ENCODE peak calls at places on chromosome 18, in five cellular contexts. V is right atrium auricular region, G is H9, Q is spleen, H is lower lobe of right lung. L is an unnamed sample. For H3K4me1, the result is how much of the 10 kb centered on the place peaks cover.

GRCh38 chr18:33355756-33356155 is 84.8 kb downstream of the CCDC178 start:
- DNase-seq in V (no peak), G (no peak), Q (no peak), H (no peak), L (no peak)

GRCh38 chr18:49728542-49728941 is 84.8 kb downstream of the ACAA2 start:
- DNase-seq in V (no peak), G (peak), Q (no peak), H (peak), L (peak)

GRCh38 chr18:75544496-75544895 is 117.0 kb upstream of the SMIM21 start:
- DNase-seq in V (no peak), G (no peak), Q (no peak), H (no peak), L (no peak)

GRCh38 chr18:13387856-13388548 is 169.4 kb downstream of the LDLRAD4 start:
- DNase-seq in V (peak), G (no peak), Q (no peak), H (no peak), L (no peak)

GRCh38 chr18:49613141-49613641 is 51.3 kb downstream of the LIPG start:
- DNase-seq in V (no peak), G (peak), Q (no peak), H (no peak), L (no peak)

GRCh38 chr18:52408800-52409302 is 68.9 kb downstream of the DCC start:
- DNase-seq in V (no peak), G (no peak), Q (no peak), H (no peak), L (no peak)

GRCh38 chr18:2199060-2199459 is 372.2 kb downstream of the METTL4 start:
- DNase-seq in V (no peak), G (no peak), Q (no peak), H (no peak), L (no peak)

GRCh38 chr18:60910534-60910933 is 422.7 kb upstream of the CDH20 start:
- DNase-seq in V (no peak), G (no peak), Q (no peak), H (no peak), L (no peak)

GRCh38 chr18:78506031-78506461 is 473.6 kb upstream of the SALL3 start:
- DNase-seq in V (no peak), G (peak), Q (no peak), H (no peak), L (no peak)

GRCh38 chr18:68060871-68061270 is 544.4 kb upstream of the DSEL start:
- DNase-seq in V (no peak), G (no peak), Q (no peak), H (no peak), L (no peak)

DNA sequence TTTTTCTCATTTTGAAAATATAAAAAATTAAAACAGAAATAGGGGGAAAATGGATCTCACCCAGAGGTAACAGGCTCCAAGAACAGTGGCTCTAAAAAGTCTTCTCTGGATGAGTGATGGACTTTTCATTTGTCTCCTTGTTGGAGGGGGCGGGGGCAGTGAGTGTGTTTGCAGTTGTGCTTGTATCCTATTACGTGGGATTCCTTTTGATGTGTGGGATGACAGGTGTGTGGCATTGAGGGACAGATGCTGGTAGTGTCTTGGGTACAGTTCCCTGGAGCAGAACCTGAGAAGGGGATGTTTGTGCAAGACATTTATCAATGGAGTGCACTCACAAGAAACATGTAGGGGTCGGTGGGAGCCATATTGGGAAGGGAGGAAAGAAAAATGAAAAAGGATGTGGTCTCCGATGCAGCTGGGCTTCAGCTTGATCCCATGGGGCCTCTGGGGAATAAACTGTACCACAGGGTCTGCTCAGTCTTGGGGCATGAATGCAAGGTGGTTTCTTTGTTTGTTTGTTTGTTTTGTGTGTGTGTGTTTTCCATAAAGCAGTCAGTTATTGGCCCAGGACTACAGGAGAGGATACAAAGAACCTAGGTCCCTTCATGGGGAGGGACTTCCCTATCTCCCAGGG is 120.0 kb upstream of the SLC35G4 start:
- DNase-seq in V (no peak), G (no peak), Q (no peak), H (no peak), L (no peak)
- H3K4me1 ChIP-seq in V (under half), G (under half), Q (under half), H (under half), L (under half)

GRCh38 chr18:77054606-77055428 is 77.8 kb downstream of the MBP start:
- DNase-seq in V (peak), G (peak), Q (peak), H (peak), L (peak)
- H3K4me1 ChIP-seq in V (half or more), G (under half), Q (half or more), H (half or more), L (under half)

GRCh38 chr18:51168960-51169662 is 28.4 kb downstream of the MEX3C start:
- DNase-seq in V (no peak), G (no peak), Q (no peak), H (no peak), L (no peak)

GRCh38 chr18:51170689-51171088 is 26.8 kb downstream of the MEX3C start:
- DNase-seq in V (no peak), G (no peak), Q (no peak), H (no peak), L (no peak)

GRCh38 chr18:51165296-51165695 is 32.2 kb downstream of the MEX3C start:
- DNase-seq in V (no peak), G (no peak), Q (no peak), H (no peak), L (no peak)

GRCh38 chr18:51169731-51170130 is 27.8 kb downstream of the MEX3C start:
- DNase-seq in V (no peak), G (no peak), Q (no peak), H (no peak), L (no peak)

DNA sequence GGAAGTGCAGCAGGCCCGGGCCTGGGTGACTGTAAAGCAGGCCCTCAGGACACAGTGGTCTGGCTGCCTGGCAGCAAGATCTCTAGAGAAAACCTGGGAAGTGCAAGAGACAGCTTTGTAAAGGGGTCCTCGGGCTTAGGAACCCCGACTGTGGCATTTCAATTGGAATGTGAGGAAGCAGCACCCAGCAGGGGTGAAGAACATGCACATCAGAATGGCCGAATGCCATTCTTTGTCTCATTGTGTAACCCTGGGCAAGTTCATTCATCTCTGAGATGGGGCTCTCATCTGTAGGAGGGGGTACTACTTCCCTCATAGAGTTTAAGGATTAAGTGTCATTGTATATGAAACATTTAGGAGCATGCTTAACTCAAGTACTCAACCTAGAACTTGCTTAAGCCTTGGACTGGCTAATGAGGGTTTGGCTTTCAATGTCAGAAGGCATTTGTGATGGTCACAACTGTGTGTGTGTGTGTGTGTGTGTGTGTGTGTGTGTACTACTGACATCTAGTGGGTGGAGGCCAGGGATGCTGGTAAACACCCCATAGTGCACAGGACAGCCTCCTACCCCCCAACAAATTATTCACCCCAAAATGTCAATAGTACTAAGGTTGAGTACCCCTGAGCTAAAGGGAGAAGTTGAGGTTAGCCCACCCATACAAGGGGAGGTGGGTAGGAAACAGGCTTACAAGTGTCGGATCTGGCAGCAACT is 29.3 kb downstream of the MEX3C start:
- DNase-seq in V (no peak), G (peak), Q (no peak), H (no peak), L (no peak)
- H3K4me1 ChIP-seq in V (under half), G (under half), Q (under half), H (under half), L (under half)

GRCh38 chr18:3867252-3867651 is 417.3 kb downstream of the TGIF1 start:
- DNase-seq in V (no peak), G (no peak), Q (no peak), H (no peak), L (no peak)
- H3K4me1 ChIP-seq in V (under half), G (under half), Q (under half), H (under half), L (under half)

GRCh38 chr18:59810740-59811520 is 88.9 kb upstream of the PMAIP1 start:
- DNase-seq in V (no peak), G (no peak), Q (no peak), H (no peak), L (no peak)

GRCh38 chr18:59813942-59814341 is 85.9 kb upstream of the PMAIP1 start:
- DNase-seq in V (no peak), G (no peak), Q (no peak), H (no peak), L (no peak)

GRCh38 chr18:59814872-59815271 is 84.9 kb upstream of the PMAIP1 start:
- DNase-seq in V (no peak), G (no peak), Q (no peak), H (no peak), L (no peak)

GRCh38 chr18:59810183-59810582 is 89.6 kb upstream of the PMAIP1 start:
- DNase-seq in V (no peak), G (no peak), Q (no peak), H (no peak), L (no peak)
- H3K4me1 ChIP-seq in V (under half), G (under half), Q (under half), H (under half), L (under half)

DNA sequence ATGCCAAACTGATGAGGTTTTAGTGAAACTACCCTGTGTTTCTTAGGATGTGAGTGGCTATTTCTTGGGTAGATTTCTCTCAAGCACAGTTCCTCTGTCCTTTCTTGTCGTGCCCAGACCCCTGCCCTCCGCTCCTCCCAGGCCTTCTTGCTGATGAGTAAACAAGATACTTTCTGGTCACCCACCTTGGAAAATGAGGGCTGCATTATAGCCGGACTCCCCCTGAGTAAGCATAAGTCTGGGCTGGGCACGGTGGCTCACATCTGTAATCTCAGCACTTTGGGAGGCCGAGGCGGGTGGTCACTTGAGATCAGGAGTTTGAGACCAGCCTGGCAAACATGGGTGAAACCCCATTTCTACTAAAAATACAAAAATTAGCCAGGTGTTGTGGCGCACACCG is 58.5 kb downstream of the MEX3C start:
- DNase-seq in V (no peak), G (no peak), Q (no peak), H (no peak), L (no peak)
- H3K4me1 ChIP-seq in V (under half), G (under half), Q (under half), H (under half), L (under half)

DNA sequence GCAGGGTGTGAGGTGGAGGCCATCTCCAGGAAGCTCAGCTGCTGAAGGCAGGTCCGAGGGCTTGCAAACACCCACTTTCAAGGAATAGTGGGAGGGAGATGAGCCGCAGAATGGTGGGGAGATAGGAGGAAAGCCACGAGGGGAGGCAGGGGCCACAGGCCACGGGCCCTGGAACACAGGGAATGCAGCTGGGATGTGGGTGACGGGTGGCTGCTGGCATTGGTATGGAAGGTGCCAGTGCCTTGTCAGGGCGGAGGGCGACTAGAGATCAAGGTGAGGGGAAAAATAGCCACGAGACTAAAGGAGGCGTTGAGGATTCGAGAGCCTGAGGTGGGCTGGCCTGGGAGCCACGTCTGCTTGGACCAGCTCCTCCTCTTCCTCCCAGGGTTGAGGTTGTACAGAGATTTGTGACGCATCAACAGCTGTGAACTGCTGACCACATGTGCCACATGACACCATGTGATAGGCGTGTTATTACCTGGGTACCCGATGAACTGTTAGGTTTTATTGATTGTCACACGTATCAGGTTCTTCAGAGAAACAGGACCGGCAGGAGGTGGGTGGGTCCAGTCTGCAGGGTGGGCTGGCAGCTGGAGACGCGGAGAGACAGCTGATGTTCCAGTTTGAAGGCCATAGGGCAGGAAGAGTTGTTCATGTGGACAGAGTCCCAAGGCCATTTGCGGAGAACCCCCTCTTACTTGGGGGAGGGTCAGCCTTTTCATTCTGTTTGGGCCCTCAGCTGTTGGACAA is 9.9 kb downstream of the IMPA2 start:
- DNase-seq in V (no peak), G (no peak), Q (peak), H (no peak), L (peak)
- H3K4me1 ChIP-seq in V (under half), G (under half), Q (half or more), H (under half), L (under half)

GRCh38 chr18:74281639-74282358 is 10.0 kb downstream of the CYB5A start:
- DNase-seq in V (no peak), G (no peak), Q (no peak), H (no peak), L (no peak)
- H3K4me1 ChIP-seq in V (half or more), G (under half), Q (half or more), H (half or more), L (under half)

GRCh38 chr18:26930630-26931029 is 65.1 kb upstream of the AQP4 start:
- DNase-seq in V (no peak), G (no peak), Q (no peak), H (no peak), L (no peak)
- H3K4me1 ChIP-seq in V (under half), G (under half), Q (under half), H (under half), L (under half)

GRCh38 chr18:58547864-58548263 is 81.0 kb downstream of the ALPK2 start:
- DNase-seq in V (no peak), G (no peak), Q (no peak), H (no peak), L (no peak)

GRCh38 chr18:58542426-58543159 is 86.3 kb downstream of the ALPK2 start:
- DNase-seq in V (no peak), G (no peak), Q (no peak), H (no peak), L (no peak)

GRCh38 chr18:58544616-58545337 is 84.1 kb downstream of the ALPK2 start:
- DNase-seq in V (no peak), G (no peak), Q (no peak), H (no peak), L (no peak)

GRCh38 chr18:58544179-58544578 is 84.7 kb downstream of the ALPK2 start:
- DNase-seq in V (no peak), G (no peak), Q (no peak), H (no peak), L (no peak)

GRCh38 chr18:58545338-58546096 is 83.4 kb downstream of the ALPK2 start:
- DNase-seq in V (no peak), G (no peak), Q (no peak), H (no peak), L (no peak)
- H3K4me1 ChIP-seq in V (under half), G (under half), Q (under half), H (under half), L (under half)